ENCODE peak calls at places on chromosomes 3 and 15, in seven cellular contexts. I is H7; U is EH; D is stimulated activated CD8-positive, alpha-beta memory T cell treated with anti-CD3 and anti-CD28 coated beads, Interleukin-15, amount 100 ng/mL, for 24 hours; M is nucleus accumbens; B is ovary; A is pulmonary artery endothelial cell. S is an unnamed sample.

GRCh38 chr3:72475258-72476138 is 372.7 kb downstream of the SHQ1 start:
- DNase-seq in I (no peak), U (no peak), D (no peak), M (no peak), B (no peak), A (no peak), S (no peak)

GRCh38 chr3:53225651-53226050 is 30.2 kb downstream of the TKT start:
- DNase-seq in I (peak), U (no peak), D (no peak), M (no peak), B (no peak), A (no peak), S (no peak)

GRCh38 chr3:45673273-45673672 is 15.9 kb upstream of the SACM1L start:
- DNase-seq in I (peak), U (no peak), D (no peak), M (no peak), B (no peak), A (no peak), S (no peak)

GRCh38 chr3:187919018-187919417 is 173.8 kb upstream of the BCL6 start:
- DNase-seq in I (no peak), U (no peak), D (no peak), M (no peak), B (no peak), A (no peak), S (no peak)

GRCh38 chr3:40913641-40914040 is 285.7 kb upstream of the CTNNB1 start:
- DNase-seq in I (no peak), U (no peak), D (no peak), M (no peak), B (no peak), A (no peak), S (no peak)

GRCh38 chr15:70469182-70469581 is 294.2 kb downstream of the UACA start:
- DNase-seq in I (no peak), U (no peak), D (no peak), M (no peak), B (no peak), A (no peak), S (no peak)

GRCh38 chr3:34111361-34111760 is 312.9 kb downstream of the PDCD6IP start:
- DNase-seq in I (no peak), U (no peak), D (no peak), M (no peak), B (no peak), A (no peak), S (no peak)

GRCh38 chr3:55637906-55638635 is 151.0 kb upstream of the WNT5A start:
- DNase-seq in I (no peak), U (no peak), D (no peak), M (no peak), B (no peak), A (no peak), S (no peak)

GRCh38 chr15:78175333-78175732 is 26.2 kb downstream of the IDH3A start:
- DNase-seq in I (no peak), U (no peak), D (no peak), M (no peak), B (no peak), A (no peak), S (no peak)

GRCh38 chr3:115165266-115165665 is 18.2 kb upstream of the ZBTB20 start:
- DNase-seq in I (no peak), U (no peak), D (no peak), M (no peak), B (no peak), A (no peak), S (no peak)

GRCh38 chr3:1600206-1600605 is 498.5 kb upstream of the CNTN4 start:
- DNase-seq in I (no peak), U (no peak), D (no peak), M (no peak), B (no peak), A (no peak), S (no peak)

GRCh38 chr3:125200731-125201139 is 11.8 kb downstream of the SLC12A8 start:
- DNase-seq in I (no peak), U (no peak), D (no peak), M (no peak), B (no peak), A (no peak), S (no peak)

GRCh38 chr15:94432279-94432678 is 200.9 kb downstream of the MCTP2 start:
- DNase-seq in I (no peak), U (no peak), D (no peak), M (no peak), B (no peak), A (no peak), S (no peak)

GRCh38 chr3:66110840-66111239 is 72.1 kb upstream of the MAGI1 start:
- DNase-seq in I (peak), U (no peak), D (no peak), M (no peak), B (peak), A (peak), S (no peak)

GRCh38 chr15:60379466-60380274 is 18.1 kb downstream of the ANXA2 start:
- DNase-seq in I (no peak), U (peak), D (no peak), M (no peak), B (no peak), A (no peak), S (no peak)

GRCh38 chr3:45677045-45677436 is 12.2 kb upstream of the SACM1L start:
- DNase-seq in I (peak), U (peak), D (no peak), M (no peak), B (no peak), A (no peak), S (no peak)

GRCh38 chr3:177674186-177674585 is 476.9 kb upstream of the TBL1XR1 start:
- DNase-seq in I (no peak), U (no peak), D (no peak), M (no peak), B (no peak), A (no peak), S (no peak)

GRCh38 chr3:127690106-127690505 is 17.4 kb downstream of the ABTB1 start:
- DNase-seq in I (no peak), U (peak), D (no peak), M (no peak), B (peak), A (no peak), S (no peak)

GRCh38 chr3:117920240-117920923 is 1114.3 kb downstream of the IGSF11 start:
- DNase-seq in I (no peak), U (no peak), D (no peak), M (no peak), B (no peak), A (no peak), S (no peak)

GRCh38 chr3:87503901-87504498 is 227.6 kb upstream of the POU1F1 start:
- DNase-seq in I (peak), U (peak), D (no peak), M (no peak), B (no peak), A (peak), S (peak)

GRCh38 chr3:84960994-84961393 is 2.2 kb downstream of the CADM2 start:
- DNase-seq in I (no peak), U (no peak), D (no peak), M (no peak), B (no peak), A (no peak), S (no peak)

GRCh38 chr3:192883512-192883911 is 34.1 kb downstream of the MB21D2 start:
- DNase-seq in I (no peak), U (peak), D (no peak), M (no peak), B (no peak), A (no peak), S (no peak)

GRCh38 chr3:60431599-60431958 is 819.7 kb downstream of the FHIT start:
- DNase-seq in I (peak), U (no peak), D (no peak), M (no peak), B (no peak), A (no peak), S (no peak)

GRCh38 chr15:59532770-59533379 is 78.7 kb upstream of the GCNT3 start:
- DNase-seq in I (peak), U (peak), D (no peak), M (no peak), B (no peak), A (no peak), S (no peak)

GRCh38 chr3:112767777-112768176 is 78.9 kb downstream of the CD200R1L start:
- DNase-seq in I (no peak), U (no peak), D (no peak), M (no peak), B (no peak), A (no peak), S (no peak)

GRCh38 chr3:44682182-44682896 is 30.1 kb upstream of the ZNF502 start:
- DNase-seq in I (no peak), U (peak), D (no peak), M (no peak), B (no peak), A (no peak), S (no peak)

GRCh38 chr3:72587282-72587681 is 261.0 kb downstream of the SHQ1 start:
- DNase-seq in I (no peak), U (no peak), D (no peak), M (no peak), B (no peak), A (no peak), S (no peak)

GRCh38 chr3:16338999-16339398 is 74.0 kb downstream of the OXNAD1 start:
- DNase-seq in I (no peak), U (peak), D (no peak), M (no peak), B (no peak), A (peak), S (no peak)

GRCh38 chr3:135456182-135456790 is 509.2 kb upstream of the PPP2R3A start:
- DNase-seq in I (peak), U (no peak), D (no peak), M (no peak), B (no peak), A (no peak), S (no peak)

GRCh38 chr3:105953831-105954230 is 85.0 kb upstream of the CBLB start:
- DNase-seq in I (no peak), U (no peak), D (no peak), M (no peak), B (no peak), A (no peak), S (no peak)

GRCh38 chr15:92226020-92226612 is 167.6 kb upstream of the ST8SIA2 start:
- DNase-seq in I (peak), U (peak), D (no peak), M (no peak), B (no peak), A (no peak), S (no peak)

GRCh38 chr15:52440414-52440813 is 88.3 kb downstream of the MYO5A start:
- DNase-seq in I (no peak), U (peak), D (no peak), M (no peak), B (no peak), A (no peak), S (no peak)

GRCh38 chr3:127410678-127411077 is 122.8 kb upstream of the PRR20G start:
- DNase-seq in I (peak), U (no peak), D (no peak), M (no peak), B (no peak), A (no peak), S (peak)

GRCh38 chr15:51825701-51826100 is 3.8 kb upstream of the TMOD3 start:
- DNase-seq in I (no peak), U (no peak), D (no peak), M (no peak), B (no peak), A (no peak), S (no peak)

GRCh38 chr15:38724827-38725226 is 160.2 kb upstream of the RASGRP1 start:
- DNase-seq in I (no peak), U (no peak), D (no peak), M (no peak), B (no peak), A (no peak), S (no peak)

GRCh38 chr15:69474291-69474690 is 21.7 kb downstream of the RPLP1 start:
- DNase-seq in I (no peak), U (peak), D (no peak), M (no peak), B (no peak), A (no peak), S (no peak)

GRCh38 chr15:72116680-72117447 is 1.1 kb downstream of the MYO9A start:
- DNase-seq in I (no peak), U (peak), D (peak), M (peak), B (peak), A (no peak), S (peak)

GRCh38 chr3:53841296-53841695 is 4.9 kb downstream of the CHDH start:
- DNase-seq in I (no peak), U (no peak), D (no peak), M (no peak), B (no peak), A (no peak), S (no peak)

S was measured in pancreas.